ENCODE peak calls at places on chromosomes 1 and 21, in eight cellular contexts. One of them, this sample, is unnamed.

GRCh38 chr1:1907098-1907736 is 7.8 kb upstream of the CALML6 start:
- DNase-seq in GM12878: peak; percentile 46
- DNase-seq in sigmoid colon: no peak
- DNase-seq in ovary: peak; percentile 30
- DNase-seq in heart left ventricle: peak; percentile 58
- DNase-seq in transverse colon: peak; percentile 60
- DNase-seq in A549: no peak
- DNase-seq in HepG2: no peak
- DNase-seq in this sample: peak; percentile 69

GRCh38 chr1:88661188-88661587 is 22.9 kb upstream of the PKN2 start:
- DNase-seq in GM12878: no peak
- DNase-seq in sigmoid colon: no peak
- DNase-seq in ovary: no peak
- DNase-seq in heart left ventricle: no peak
- DNase-seq in transverse colon: no peak
- DNase-seq in A549: no peak
- DNase-seq in HepG2: no peak
- DNase-seq in this sample: no peak

GRCh38 chr1:224498574-224499170 is 64.1 kb upstream of the WDR26 start:
- DNase-seq in GM12878: no peak
- DNase-seq in sigmoid colon: no peak
- DNase-seq in ovary: peak; percentile 16
- DNase-seq in heart left ventricle: no peak
- DNase-seq in transverse colon: no peak
- DNase-seq in A549: no peak
- DNase-seq in HepG2: no peak
- DNase-seq in this sample: no peak

GRCh38 chr1:231311696-231312095 is 26.0 kb downstream of the EXOC8 start:
- DNase-seq in GM12878: no peak
- DNase-seq in sigmoid colon: no peak
- DNase-seq in ovary: no peak
- DNase-seq in heart left ventricle: no peak
- DNase-seq in transverse colon: no peak
- DNase-seq in A549: no peak
- DNase-seq in HepG2: no peak
- DNase-seq in this sample: no peak

GRCh38 chr1:109275706-109276345 is 7.1 kb downstream of the PSRC1 start:
- DNase-seq in GM12878: no peak
- DNase-seq in sigmoid colon: no peak
- DNase-seq in ovary: no peak
- DNase-seq in heart left ventricle: no peak
- DNase-seq in transverse colon: no peak
- DNase-seq in A549: no peak
- DNase-seq in HepG2: peak; percentile 48
- DNase-seq in this sample: no peak

GRCh38 chr1:52727114-52727586 is 897 bp downstream of the ZYG11B start:
- DNase-seq in GM12878: no peak
- DNase-seq in sigmoid colon: no peak
- DNase-seq in ovary: no peak
- DNase-seq in heart left ventricle: no peak
- DNase-seq in transverse colon: peak; percentile 23
- DNase-seq in A549: peak; percentile 10
- DNase-seq in HepG2: no peak
- DNase-seq in this sample: no peak

GRCh38 chr1:160115545-160116276 is at the start of gene ATP1A2:
- DNase-seq in GM12878: no peak
- DNase-seq in sigmoid colon: peak; percentile 77
- DNase-seq in ovary: no peak
- DNase-seq in heart left ventricle: no peak
- DNase-seq in transverse colon: no peak
- DNase-seq in A549: no peak
- DNase-seq in HepG2: no peak
- DNase-seq in this sample: no peak

GRCh38 chr1:229694053-229694693 is 68.1 kb downstream of the URB2 start:
- DNase-seq in GM12878: no peak
- DNase-seq in sigmoid colon: peak; percentile 95
- DNase-seq in ovary: peak; percentile 93
- DNase-seq in heart left ventricle: peak; percentile 85
- DNase-seq in transverse colon: peak; percentile 46
- DNase-seq in A549: no peak
- DNase-seq in HepG2: no peak
- DNase-seq in this sample: no peak

GRCh38 chr1:47443530-47444316 is 5.9 kb downstream of the FOXD2 start:
- DNase-seq in GM12878: no peak
- DNase-seq in sigmoid colon: no peak
- DNase-seq in ovary: no peak
- DNase-seq in heart left ventricle: no peak
- DNase-seq in transverse colon: no peak
- DNase-seq in A549: no peak
- DNase-seq in HepG2: no peak
- DNase-seq in this sample: no peak

GRCh38 chr1:5551274-5551966 is 440.8 kb downstream of the NPHP4 start:
- DNase-seq in GM12878: no peak
- DNase-seq in sigmoid colon: no peak
- DNase-seq in ovary: no peak
- DNase-seq in heart left ventricle: no peak
- DNase-seq in transverse colon: peak; percentile 43
- DNase-seq in A549: no peak
- DNase-seq in HepG2: peak; percentile 3
- DNase-seq in this sample: no peak

DNA sequence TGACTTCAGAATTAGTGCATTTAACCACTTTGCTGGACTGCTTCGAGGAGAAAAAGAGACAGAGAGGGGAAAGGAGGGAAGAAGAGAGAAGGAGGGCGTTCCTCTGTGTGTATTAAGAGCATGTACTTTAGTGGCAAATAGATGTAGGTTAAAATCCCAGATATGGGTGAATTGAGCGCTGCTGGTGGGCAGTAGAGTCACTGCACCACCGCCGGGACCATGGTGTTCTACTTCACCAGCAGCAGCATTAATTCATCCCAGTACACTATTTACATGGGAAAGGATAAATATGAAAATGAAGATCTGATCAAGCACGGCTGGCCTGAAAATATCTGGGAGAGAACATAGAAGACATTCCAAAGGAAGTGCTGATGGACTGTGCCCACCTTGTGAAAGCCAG is 20.9 kb upstream of the PPIE start:
- DNase-seq in GM12878: no peak
- DNase-seq in sigmoid colon: no peak
- DNase-seq in ovary: no peak
- DNase-seq in heart left ventricle: no peak
- DNase-seq in transverse colon: no peak
- DNase-seq in A549: no peak
- DNase-seq in HepG2: no peak
- DNase-seq in this sample: no peak
- TF ChIP-seq CTCF in GM12878: no peak
- TF ChIP-seq CTCF in sigmoid colon: no peak
- TF ChIP-seq CTCF in ovary: no peak
- TF ChIP-seq CTCF in heart left ventricle: no peak
- TF ChIP-seq CTCF in transverse colon: no peak
- TF ChIP-seq CTCF in A549: no peak
- TF ChIP-seq CTCF in HepG2: no peak
- TF ChIP-seq CTCF in this sample: no peak

DNA sequence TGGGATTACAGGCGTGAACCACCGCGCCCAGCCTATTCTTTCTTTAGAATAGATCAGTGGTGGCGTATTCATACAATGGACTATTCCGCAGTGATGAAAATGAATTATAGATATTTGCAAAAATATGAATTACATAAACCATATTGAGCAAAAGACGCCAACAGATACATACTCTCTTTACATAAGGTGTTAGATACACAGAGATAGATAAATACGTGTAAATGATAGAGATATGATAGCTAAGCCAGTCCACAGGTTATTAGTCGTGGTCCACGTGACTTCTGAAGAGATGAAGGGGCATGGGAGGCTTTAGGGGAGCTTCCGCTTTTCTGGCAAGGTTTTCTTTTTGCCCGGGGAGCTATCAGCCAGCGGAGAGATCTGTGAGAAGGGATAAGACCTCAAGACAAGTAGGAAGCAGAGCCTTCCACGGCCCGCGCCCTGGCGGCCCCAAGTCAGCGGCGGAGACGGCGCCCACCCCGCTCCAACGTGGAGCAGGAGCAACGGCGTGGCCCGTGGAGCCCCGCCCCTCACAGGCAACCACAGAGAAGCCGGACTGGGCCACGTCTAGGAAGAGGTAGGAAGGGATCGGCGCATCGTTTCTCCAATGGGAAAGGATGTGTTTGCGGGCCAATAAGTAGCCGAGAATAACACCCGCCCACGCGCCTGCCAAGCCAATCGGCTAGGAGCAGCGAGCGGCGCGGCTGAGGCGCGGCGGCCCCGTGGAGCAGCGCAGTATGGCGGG is at the start of gene MSTO1:
- DNase-seq in GM12878: peak; percentile 83
- DNase-seq in sigmoid colon: peak; percentile 99
- DNase-seq in ovary: peak; percentile 95
- DNase-seq in heart left ventricle: peak; percentile 97
- DNase-seq in transverse colon: peak; percentile 97
- DNase-seq in A549: peak; percentile 93
- DNase-seq in HepG2: peak; percentile 96
- DNase-seq in this sample: peak; percentile 97
- TF ChIP-seq POLR2A in GM12878: peak; percentile 84
- TF ChIP-seq POLR2A in sigmoid colon: no peak
- TF ChIP-seq POLR2A in ovary: no peak
- TF ChIP-seq POLR2A in heart left ventricle: no peak
- TF ChIP-seq POLR2A in transverse colon: peak; percentile 40
- TF ChIP-seq POLR2A in A549: peak; percentile 80
- TF ChIP-seq POLR2A in HepG2: peak; percentile 75
- TF ChIP-seq POLR2A in this sample: peak; percentile 59

GRCh38 chr1:17423781-17424245 is 15.7 kb downstream of the RCC2 start:
- DNase-seq in GM12878: no peak
- DNase-seq in sigmoid colon: peak; percentile 89
- DNase-seq in ovary: peak; percentile 68
- DNase-seq in heart left ventricle: no peak
- DNase-seq in transverse colon: no peak
- DNase-seq in A549: no peak
- DNase-seq in HepG2: no peak
- DNase-seq in this sample: no peak
- TF ChIP-seq CTCF in GM12878: no peak
- TF ChIP-seq CTCF in sigmoid colon: no peak
- TF ChIP-seq CTCF in ovary: no peak
- TF ChIP-seq CTCF in heart left ventricle: no peak
- TF ChIP-seq CTCF in transverse colon: no peak
- TF ChIP-seq CTCF in A549: no peak
- TF ChIP-seq CTCF in HepG2: no peak
- TF ChIP-seq CTCF in this sample: no peak

DNA sequence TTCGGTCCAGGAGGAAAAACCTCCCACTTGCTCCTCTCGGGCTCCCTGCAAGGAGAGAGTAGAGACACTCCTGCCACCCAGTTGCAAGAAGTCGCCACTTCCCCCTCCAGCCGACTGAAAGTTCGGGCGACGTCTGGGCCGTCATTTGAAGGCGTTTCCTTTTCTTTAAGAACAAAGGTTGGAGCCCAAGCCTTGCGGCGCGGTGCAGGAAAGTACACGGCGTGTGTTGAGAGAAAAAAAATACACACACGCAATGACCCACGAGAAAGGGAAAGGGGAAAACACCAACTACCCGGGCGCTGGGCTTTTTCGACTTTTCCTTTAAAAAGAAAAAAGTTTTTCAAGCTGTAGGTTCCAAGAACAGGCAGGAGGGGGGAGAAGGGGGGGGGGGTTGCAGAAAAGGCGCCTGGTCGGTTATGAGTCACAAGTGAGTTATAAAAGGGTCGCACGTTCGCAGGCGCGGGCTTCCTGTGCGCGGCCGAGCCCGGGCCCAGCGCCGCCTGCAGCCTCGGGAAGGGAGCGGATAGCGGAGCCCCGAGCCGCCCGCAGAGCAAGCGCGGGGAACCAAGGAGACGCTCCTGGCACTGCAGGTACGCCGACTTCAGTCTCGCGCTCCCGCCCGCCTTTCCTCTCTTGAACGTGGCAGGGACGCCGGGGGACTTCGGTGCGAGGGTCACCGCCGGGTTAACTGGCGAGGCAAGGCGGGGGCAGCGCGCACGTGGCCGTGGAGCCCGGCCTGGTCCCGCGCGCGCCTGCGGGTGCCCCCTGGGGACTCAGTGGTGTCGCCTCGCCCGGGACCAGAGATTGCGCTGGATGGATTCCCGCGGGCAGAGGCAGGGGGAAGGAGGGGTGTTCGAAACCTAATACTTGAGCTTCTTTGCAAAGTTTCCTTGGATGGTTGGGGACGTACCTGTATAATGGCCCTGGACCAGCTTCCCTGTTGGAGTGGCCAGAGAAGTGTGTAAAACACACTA is 45.3 kb downstream of the MRPL39 start:
- DNase-seq in GM12878: peak; percentile 66
- DNase-seq in sigmoid colon: peak; percentile 73
- DNase-seq in ovary: peak; percentile 31
- DNase-seq in heart left ventricle: peak; percentile 72
- DNase-seq in transverse colon: peak; percentile 68
- DNase-seq in A549: no peak
- DNase-seq in HepG2: no peak
- DNase-seq in this sample: peak; percentile 62
- TF ChIP-seq POLR2A in GM12878: peak; percentile 96
- TF ChIP-seq POLR2A in sigmoid colon: no peak
- TF ChIP-seq POLR2A in ovary: no peak
- TF ChIP-seq POLR2A in heart left ventricle: no peak
- TF ChIP-seq POLR2A in transverse colon: no peak
- TF ChIP-seq POLR2A in A549: no peak
- TF ChIP-seq POLR2A in HepG2: no peak
- TF ChIP-seq POLR2A in this sample: no peak